ENCODE peak calls at places on chromosome 1, in ten cellular contexts. One of them, this sample, is unnamed.

GRCh38 chr1:226655251-226656163 is 83.6 kb downstream of the ITPKB start:
- DNase-seq in GM06990: no peak
- DNase-seq in colonic mucosa: no peak
- DNase-seq in GM12865: peak; percentile 40
- DNase-seq in AG09309: no peak
- DNase-seq in endothelial cell of umbilical vein: no peak
- DNase-seq in endodermal cell: peak; percentile 86
- DNase-seq in fibroblast of lung: no peak
- DNase-seq in GM23338: no peak
- DNase-seq in heart right ventricle: no peak
- DNase-seq in this sample: no peak

GRCh38 chr1:153023109-153023508 is 7.9 kb upstream of the SPRR1B start:
- DNase-seq in colonic mucosa: no peak
- DNase-seq in GM12865: no peak
- DNase-seq in endodermal cell: no peak
- DNase-seq in heart right ventricle: no peak
- DNase-seq in AG09309: no peak
- DNase-seq in fibroblast of lung: no peak
- DNase-seq in GM23338: no peak
- DNase-seq in endothelial cell of umbilical vein: no peak
- DNase-seq in GM06990: no peak
- DNase-seq in this sample: no peak

GRCh38 chr1:177800386-177801058 is 169.3 kb downstream of the SEC16B start:
- DNase-seq in endothelial cell of umbilical vein: no peak
- DNase-seq in endodermal cell: no peak
- DNase-seq in heart right ventricle: no peak
- DNase-seq in fibroblast of lung: peak; percentile 12
- DNase-seq in colonic mucosa: no peak
- DNase-seq in GM12865: peak; percentile 85
- DNase-seq in GM23338: no peak
- DNase-seq in GM06990: no peak
- DNase-seq in AG09309: no peak
- DNase-seq in this sample: no peak

GRCh38 chr1:68112835-68113243 is 62.4 kb upstream of the DIRAS3 start:
- DNase-seq in endodermal cell: peak; percentile 22
- DNase-seq in endothelial cell of umbilical vein: peak; percentile 82
- DNase-seq in AG09309: no peak
- DNase-seq in GM12865: no peak
- DNase-seq in colonic mucosa: no peak
- DNase-seq in GM23338: no peak
- DNase-seq in GM06990: no peak
- DNase-seq in heart right ventricle: no peak
- DNase-seq in fibroblast of lung: peak; percentile 86
- DNase-seq in this sample: peak; percentile 89

GRCh38 chr1:38257374-38257773 is 210.8 kb upstream of the POU3F1 start:
- DNase-seq in endothelial cell of umbilical vein: no peak
- DNase-seq in AG09309: no peak
- DNase-seq in heart right ventricle: no peak
- DNase-seq in GM06990: no peak
- DNase-seq in endodermal cell: no peak
- DNase-seq in GM12865: no peak
- DNase-seq in colonic mucosa: no peak
- DNase-seq in GM23338: no peak
- DNase-seq in fibroblast of lung: no peak
- DNase-seq in this sample: no peak

GRCh38 chr1:201119826-201120225 is 7.2 kb downstream of the ASCL5 start:
- DNase-seq in GM23338: no peak
- DNase-seq in heart right ventricle: no peak
- DNase-seq in fibroblast of lung: peak; percentile 46
- DNase-seq in endothelial cell of umbilical vein: no peak
- DNase-seq in colonic mucosa: no peak
- DNase-seq in GM06990: no peak
- DNase-seq in GM12865: no peak
- DNase-seq in AG09309: no peak
- DNase-seq in endodermal cell: no peak
- DNase-seq in this sample: peak; percentile 17

GRCh38 chr1:23772049-23772853 is 6.0 kb upstream of the PITHD1 start:
- DNase-seq in GM12865: peak; percentile 90
- DNase-seq in endodermal cell: peak; percentile 97
- DNase-seq in fibroblast of lung: peak; percentile 81
- DNase-seq in GM23338: peak; percentile 93
- DNase-seq in AG09309: no peak
- DNase-seq in colonic mucosa: peak; percentile 92
- DNase-seq in GM06990: no peak
- DNase-seq in endothelial cell of umbilical vein: peak; percentile 81
- DNase-seq in heart right ventricle: peak; percentile 86
- DNase-seq in this sample: peak; percentile 88

GRCh38 chr1:216626394-216627067 is 96.7 kb downstream of the ESRRG start:
- DNase-seq in fibroblast of lung: no peak
- DNase-seq in GM23338: peak; percentile 24
- DNase-seq in heart right ventricle: no peak
- DNase-seq in GM12865: no peak
- DNase-seq in GM06990: no peak
- DNase-seq in AG09309: no peak
- DNase-seq in colonic mucosa: no peak
- DNase-seq in endothelial cell of umbilical vein: no peak
- DNase-seq in endodermal cell: no peak
- DNase-seq in this sample: no peak

GRCh38 chr1:201503397-201504176 is 3.3 kb downstream of the CSRP1 start:
- DNase-seq in GM23338: peak; percentile 73
- DNase-seq in endodermal cell: peak; percentile 82
- DNase-seq in endothelial cell of umbilical vein: peak; percentile 96
- DNase-seq in GM06990: no peak
- DNase-seq in colonic mucosa: no peak
- DNase-seq in heart right ventricle: no peak
- DNase-seq in AG09309: peak; percentile 95
- DNase-seq in GM12865: no peak
- DNase-seq in fibroblast of lung: peak; percentile 99
- DNase-seq in this sample: peak; percentile 99

GRCh38 chr1:95176859-95177258 is 57.2 kb upstream of the RWDD3 start:
- DNase-seq in GM23338: no peak
- DNase-seq in GM06990: no peak
- DNase-seq in fibroblast of lung: no peak
- DNase-seq in endothelial cell of umbilical vein: no peak
- DNase-seq in colonic mucosa: no peak
- DNase-seq in endodermal cell: no peak
- DNase-seq in heart right ventricle: no peak
- DNase-seq in AG09309: no peak
- DNase-seq in GM12865: no peak
- DNase-seq in this sample: no peak

GRCh38 chr1:55600243-55600642 is 385.1 kb upstream of the USP24 start:
- DNase-seq in AG09309: no peak
- DNase-seq in GM23338: no peak
- DNase-seq in endodermal cell: no peak
- DNase-seq in GM12865: no peak
- DNase-seq in endothelial cell of umbilical vein: no peak
- DNase-seq in colonic mucosa: no peak
- DNase-seq in GM06990: no peak
- DNase-seq in heart right ventricle: no peak
- DNase-seq in fibroblast of lung: no peak
- DNase-seq in this sample: no peak

GRCh38 chr1:55589656-55590297 is 374.6 kb upstream of the USP24 start:
- DNase-seq in GM06990: no peak
- DNase-seq in AG09309: peak; percentile 33
- DNase-seq in GM12865: no peak
- DNase-seq in colonic mucosa: no peak
- DNase-seq in GM23338: no peak
- DNase-seq in endothelial cell of umbilical vein: peak; percentile 15
- DNase-seq in heart right ventricle: peak; percentile 21
- DNase-seq in fibroblast of lung: peak; percentile 44
- DNase-seq in endodermal cell: no peak
- DNase-seq in this sample: peak; percentile 58

GRCh38 chr1:55592122-55592521 is 377.0 kb upstream of the USP24 start:
- DNase-seq in GM12865: no peak
- DNase-seq in fibroblast of lung: no peak
- DNase-seq in endothelial cell of umbilical vein: no peak
- DNase-seq in GM06990: no peak
- DNase-seq in AG09309: no peak
- DNase-seq in heart right ventricle: no peak
- DNase-seq in GM23338: no peak
- DNase-seq in endodermal cell: no peak
- DNase-seq in colonic mucosa: no peak
- DNase-seq in this sample: no peak

GRCh38 chr1:55593299-55593698 is 378.1 kb upstream of the USP24 start:
- DNase-seq in fibroblast of lung: no peak
- DNase-seq in GM06990: no peak
- DNase-seq in heart right ventricle: no peak
- DNase-seq in colonic mucosa: no peak
- DNase-seq in GM23338: no peak
- DNase-seq in GM12865: no peak
- DNase-seq in endothelial cell of umbilical vein: no peak
- DNase-seq in endodermal cell: no peak
- DNase-seq in AG09309: no peak
- DNase-seq in this sample: no peak

DNA sequence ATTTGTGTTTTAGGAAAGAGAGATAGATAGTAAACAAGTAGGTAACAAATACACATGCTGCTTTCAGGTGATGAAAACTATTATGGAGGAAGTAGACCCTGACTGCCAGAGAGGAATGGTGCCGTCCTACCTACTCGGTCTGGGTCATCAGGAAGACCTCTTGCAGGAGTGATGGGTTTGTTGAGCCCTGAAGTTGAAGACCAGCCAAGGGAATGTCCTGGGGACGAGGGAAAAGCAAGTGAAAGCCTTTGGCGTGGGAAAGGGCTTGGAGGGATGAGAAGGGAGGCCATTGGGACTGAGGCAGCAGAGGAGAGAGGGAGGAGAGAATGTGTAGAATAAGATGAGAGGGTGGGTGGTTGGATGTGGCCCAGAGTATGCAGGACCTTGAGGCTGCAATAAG is 379.5 kb upstream of the USP24 start:
- DNase-seq in endothelial cell of umbilical vein: no peak
- DNase-seq in heart right ventricle: no peak
- DNase-seq in GM12865: no peak
- DNase-seq in colonic mucosa: no peak
- DNase-seq in endodermal cell: no peak
- DNase-seq in GM23338: no peak
- DNase-seq in fibroblast of lung: no peak
- DNase-seq in AG09309: no peak
- DNase-seq in GM06990: no peak
- DNase-seq in this sample: no peak
- TF ChIP-seq CTCF in endothelial cell of umbilical vein: no peak
- TF ChIP-seq CTCF in heart right ventricle: no peak
- TF ChIP-seq CTCF in GM12865: no peak
- TF ChIP-seq CTCF in colonic mucosa: no peak
- TF ChIP-seq CTCF in endodermal cell: no peak
- TF ChIP-seq CTCF in GM23338: no peak
- TF ChIP-seq CTCF in fibroblast of lung: no peak
- TF ChIP-seq CTCF in AG09309: no peak
- TF ChIP-seq CTCF in GM06990: no peak
- TF ChIP-seq CTCF in this sample: no peak

DNA sequence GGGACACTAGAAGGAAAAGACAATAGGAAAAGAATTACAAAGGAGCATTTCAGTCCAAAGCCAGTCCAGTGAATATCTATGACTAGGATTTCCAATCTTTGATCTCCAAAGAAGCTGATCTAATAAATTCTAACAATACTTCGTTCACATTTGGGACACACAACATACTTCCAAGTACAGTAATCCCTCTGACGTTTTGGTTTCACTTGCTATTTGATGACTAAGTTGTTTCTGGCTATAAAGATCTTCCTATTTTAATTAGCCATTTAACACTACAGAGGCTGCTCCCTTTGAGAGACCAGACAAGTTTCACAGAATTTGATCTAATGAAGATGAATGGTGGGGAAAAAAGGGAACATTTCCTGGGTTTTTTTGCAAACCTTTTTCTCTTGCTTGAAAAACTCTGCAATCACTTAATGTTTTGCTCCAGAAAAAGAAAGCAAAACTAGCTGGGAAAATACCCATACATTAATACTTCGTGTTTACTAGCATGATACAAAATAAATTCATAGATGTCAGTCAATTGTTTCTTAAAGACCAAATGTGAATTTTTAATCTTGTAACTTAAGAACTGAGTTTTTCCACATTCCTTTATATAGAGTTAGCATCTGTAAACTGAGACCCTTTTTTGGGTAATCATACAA is 27.9 kb upstream of the GLIS1 start:
- DNase-seq in GM23338: no peak
- DNase-seq in fibroblast of lung: peak; percentile 61
- DNase-seq in GM12865: no peak
- DNase-seq in AG09309: no peak
- DNase-seq in endodermal cell: no peak
- DNase-seq in colonic mucosa: no peak
- DNase-seq in GM06990: no peak
- DNase-seq in endothelial cell of umbilical vein: peak; percentile 69
- DNase-seq in heart right ventricle: no peak
- DNase-seq in this sample: peak; percentile 45
- H3K4me3 ChIP-seq in GM23338: no peak overlapping the region
- H3K4me3 ChIP-seq in fibroblast of lung: peak overlapping the region; percentile 3
- H3K4me3 ChIP-seq in GM12865: peak overlapping the region; percentile 31
- H3K4me3 ChIP-seq in AG09309: no peak overlapping the region
- H3K4me3 ChIP-seq in endodermal cell: no peak overlapping the region
- H3K4me3 ChIP-seq in colonic mucosa: no peak overlapping the region
- H3K4me3 ChIP-seq in GM06990: no peak overlapping the region
- H3K4me3 ChIP-seq in endothelial cell of umbilical vein: peak overlapping the region; percentile 40
- H3K4me3 ChIP-seq in heart right ventricle: no peak overlapping the region
- H3K4me3 ChIP-seq in this sample: peak overlapping the region; percentile 18

DNA sequence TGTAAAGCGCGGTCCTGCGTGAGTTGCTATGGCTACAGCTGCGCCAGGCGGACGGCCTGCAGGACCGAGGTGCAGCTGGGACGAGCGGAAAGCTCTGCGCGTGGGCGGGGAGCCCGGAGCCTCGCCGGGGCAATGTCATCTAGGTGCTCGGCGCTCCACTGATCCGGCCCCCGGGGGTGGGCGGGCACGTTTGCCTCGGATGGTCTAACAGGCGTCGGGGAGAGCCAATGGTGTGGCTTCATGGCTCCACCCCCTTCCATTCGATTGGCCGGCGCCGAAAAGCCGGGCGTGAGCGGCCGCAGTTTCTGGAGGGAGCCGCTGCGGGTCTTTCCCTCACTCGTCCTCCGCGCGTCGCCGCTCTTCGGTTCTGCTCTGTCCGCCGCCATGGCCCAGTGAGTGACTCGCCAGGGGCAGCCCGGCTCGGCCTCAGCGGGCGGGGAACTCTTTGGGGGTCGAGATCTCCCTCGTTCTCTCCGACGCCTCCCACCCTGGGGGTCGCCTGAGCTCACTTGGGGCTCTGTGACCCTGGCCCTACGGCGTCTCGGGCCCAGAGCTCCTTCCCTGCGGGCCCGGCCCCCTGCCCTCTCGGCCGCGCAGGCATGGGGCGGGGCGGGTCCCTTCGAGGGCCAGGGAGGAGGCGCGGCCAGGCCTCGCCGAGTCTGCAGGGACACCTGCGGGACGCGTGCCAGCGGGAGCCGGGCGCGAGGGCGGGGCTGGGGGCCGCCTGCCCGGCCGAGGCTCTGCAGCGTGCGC is at the start of gene PGD:
- DNase-seq in GM06990: peak; percentile 99
- DNase-seq in endodermal cell: peak; percentile 99
- DNase-seq in endothelial cell of umbilical vein: peak; percentile 98
- DNase-seq in GM23338: peak; percentile 99
- DNase-seq in fibroblast of lung: peak; percentile 97
- DNase-seq in heart right ventricle: peak; percentile 99
- DNase-seq in colonic mucosa: peak; percentile 99
- DNase-seq in AG09309: peak; percentile 87
- DNase-seq in GM12865: peak; percentile 99
- DNase-seq in this sample: peak; percentile 99
- TF ChIP-seq CTCF in GM06990: no peak
- TF ChIP-seq CTCF in endodermal cell: peak; percentile 24
- TF ChIP-seq CTCF in endothelial cell of umbilical vein: no peak
- TF ChIP-seq CTCF in GM23338: no peak
- TF ChIP-seq CTCF in fibroblast of lung: no peak
- TF ChIP-seq CTCF in heart right ventricle: no peak
- TF ChIP-seq CTCF in colonic mucosa: no peak
- TF ChIP-seq CTCF in AG09309: no peak
- TF ChIP-seq CTCF in GM12865: no peak
- TF ChIP-seq CTCF in this sample: no peak

GRCh38 chr1:6599141-6599975 is 3.3 kb downstream of the KLHL21 start:
- DNase-seq in fibroblast of lung: peak; percentile 23
- DNase-seq in GM06990: no peak
- DNase-seq in endothelial cell of umbilical vein: no peak
- DNase-seq in heart right ventricle: no peak
- DNase-seq in endodermal cell: no peak
- DNase-seq in GM12865: peak; percentile 63
- DNase-seq in AG09309: no peak
- DNase-seq in GM23338: no peak
- DNase-seq in colonic mucosa: no peak
- DNase-seq in this sample: no peak
- H3K4me3 ChIP-seq in fibroblast of lung: peak overlapping the region; percentile 34
- H3K4me3 ChIP-seq in GM06990: peak overlapping the region; percentile 50
- H3K4me3 ChIP-seq in endothelial cell of umbilical vein: no peak overlapping the region
- H3K4me3 ChIP-seq in heart right ventricle: peak overlapping the region; percentile 96
- H3K4me3 ChIP-seq in endodermal cell: no peak overlapping the region
- H3K4me3 ChIP-seq in GM12865: peak overlapping the region; percentile 75
- H3K4me3 ChIP-seq in AG09309: peak overlapping the region; percentile 19
- H3K4me3 ChIP-seq in GM23338: peak overlapping the region; percentile 34
- H3K4me3 ChIP-seq in colonic mucosa: peak overlapping the region; percentile 94
- H3K4me3 ChIP-seq in this sample: peak overlapping the region; percentile 95